ENCODE peak calls at places on chromosome 1, in four cellular contexts. X is cardiac muscle cell, L is neural progenitor cell, G is psoas muscle. A is an unnamed sample. For H3K36me3, the result is how much of the 10 kb centered on the place peaks cover.

GRCh38 chr1:232923739-232924386 is 26.5 kb upstream of the NTPCR start:
- DNase-seq in X (no peak), L (no peak), G (no peak), A (no peak)

GRCh38 chr1:60245371-60245770 is 171.8 kb upstream of the C1orf87 start:
- DNase-seq in X (no peak), L (no peak), G (no peak), A (no peak)

GRCh38 chr1:206693592-206693991 is 8.9 kb downstream of the MAPKAPK2 start:
- DNase-seq in X (no peak), L (no peak), G (peak), A (no peak)

GRCh38 chr1:6126521-6127067 is 53.5 kb downstream of the CHD5 start:
- DNase-seq in X (no peak), L (no peak), G (no peak), A (no peak)

GRCh38 chr1:31691446-31691845 is 12.4 kb downstream of the COL16A1 start:
- DNase-seq in X (no peak), L (no peak), G (no peak), A (no peak)

GRCh38 chr1:204307334-204307883 is 52.3 kb downstream of the PLEKHA6 start:
- DNase-seq in X (peak), L (peak), G (no peak), A (no peak)

GRCh38 chr1:16418823-16419425 is 18.3 kb downstream of the SPATA21 start:
- DNase-seq in X (no peak), L (no peak), G (no peak), A (no peak)

GRCh38 chr1:16447641-16448040 is 7.1 kb downstream of the NECAP2 start:
- DNase-seq in X (no peak), L (no peak), G (no peak), A (no peak)

GRCh38 chr1:113141650-113142473 is 68.9 kb downstream of the LRIG2 start:
- DNase-seq in X (no peak), L (no peak), G (no peak), A (no peak)

GRCh38 chr1:154873321-154873950 is 3.4 kb upstream of the KCNN3 start:
- DNase-seq in X (no peak), L (no peak), G (no peak), A (no peak)

GRCh38 chr1:218347316-218347712 is 2.2 kb downstream of the TGFB2 start:
- DNase-seq in X (peak), L (peak), G (no peak), A (no peak)

GRCh38 chr1:6471969-6472368 is 6.0 kb upstream of the TNFRSF25 start:
- DNase-seq in X (no peak), L (no peak), G (no peak), A (no peak)

GRCh38 chr1:52056937-52057231 is 789 bp downstream of the BTF3L4 start:
- DNase-seq in X (no peak), L (no peak), G (no peak), A (no peak)

GRCh38 chr1:19799877-19800804 is at the start of gene TMCO4:
- DNase-seq in X (peak), L (peak), G (peak), A (peak)

GRCh38 chr1:43286533-43286932 is 1.2 kb upstream of the C1orf210 start:
- DNase-seq in X (no peak), L (no peak), G (no peak), A (no peak)

GRCh38 chr1:43285269-43285986 is at the start of gene C1orf210:
- DNase-seq in X (no peak), L (peak), G (no peak), A (no peak)

GRCh38 chr1:43284065-43284464 is 1.3 kb downstream of the C1orf210 start:
- DNase-seq in X (no peak), L (no peak), G (no peak), A (no peak)

GRCh38 chr1:43286115-43286514 is 734 bp upstream of the C1orf210 start:
- DNase-seq in X (no peak), L (no peak), G (no peak), A (no peak)

GRCh38 chr1:43284711-43285110 is 670 bp downstream of the C1orf210 start:
- DNase-seq in X (no peak), L (no peak), G (no peak), A (no peak)
- H3K4me3 ChIP-seq in X (no peak), L (no peak), G (no peak), A (no peak)

DNA sequence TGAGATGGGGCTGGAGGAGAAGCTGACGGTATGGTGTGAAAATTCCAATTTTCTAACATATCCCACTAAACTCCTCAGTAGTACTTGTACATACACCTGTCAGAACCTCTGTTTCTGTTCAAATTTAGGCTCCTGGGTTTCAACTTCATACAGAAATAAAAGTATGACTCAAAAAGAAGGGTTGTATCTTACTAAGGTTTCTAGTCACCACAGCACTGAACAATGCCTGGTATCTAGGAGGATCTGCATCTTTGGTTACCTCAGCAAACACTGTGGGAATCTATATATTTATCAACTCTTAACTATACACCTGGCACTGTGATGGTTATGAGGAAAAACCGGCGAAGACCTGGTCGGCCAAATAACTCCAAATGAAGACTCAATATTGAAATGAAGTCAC is 13.8 kb downstream of the RBM34 start:
- DNase-seq in X (no peak), L (no peak), G (no peak), A (no peak)
- H3K36me3 ChIP-seq in X (under half), L (under half), G (under half), A (half or more)

GRCh38 chr1:9716404-9717192 is 65.1 kb downstream of the PIK3CD start:
- DNase-seq in X (no peak), L (no peak), G (no peak), A (no peak)
- H3K4me3 ChIP-seq in X (no peak), L (no peak), G (peak), A (no peak)

DNA sequence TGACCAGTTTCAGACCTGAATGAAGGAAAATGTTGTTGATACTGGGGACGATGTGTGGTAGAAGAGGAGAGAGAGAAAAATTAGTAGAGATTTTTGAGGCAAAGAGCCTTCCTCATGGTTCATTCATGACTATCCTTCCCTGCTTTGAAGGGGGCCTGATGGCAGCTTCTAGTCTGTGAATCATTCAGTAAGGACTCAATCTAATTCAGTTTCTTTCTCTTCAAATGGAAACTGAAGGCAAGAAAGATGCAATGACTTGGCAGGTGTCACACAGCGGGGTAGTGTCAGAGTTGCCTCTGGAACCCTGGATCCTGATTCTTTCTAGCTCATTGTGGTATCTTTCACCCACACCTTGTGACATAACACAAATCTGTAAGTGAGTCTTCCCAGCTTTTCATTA is 14.9 kb upstream of the CD5L start:
- DNase-seq in X (no peak), L (no peak), G (no peak), A (no peak)
- H3K36me3 ChIP-seq in X (under half), L (under half), G (under half), A (under half)

GRCh38 chr1:245877976-245878375 is 629.1 kb downstream of the SMYD3 start:
- DNase-seq in X (no peak), L (no peak), G (no peak), A (peak)

GRCh38 chr1:245876586-245876985 is 630.5 kb downstream of the SMYD3 start:
- DNase-seq in X (no peak), L (no peak), G (no peak), A (peak)

GRCh38 chr1:245874942-245875580 is 632.0 kb downstream of the SMYD3 start:
- DNase-seq in X (peak), L (no peak), G (peak), A (peak)

GRCh38 chr1:245873883-245874671 is 633.0 kb downstream of the SMYD3 start:
- DNase-seq in X (no peak), L (no peak), G (no peak), A (no peak)

DNA sequence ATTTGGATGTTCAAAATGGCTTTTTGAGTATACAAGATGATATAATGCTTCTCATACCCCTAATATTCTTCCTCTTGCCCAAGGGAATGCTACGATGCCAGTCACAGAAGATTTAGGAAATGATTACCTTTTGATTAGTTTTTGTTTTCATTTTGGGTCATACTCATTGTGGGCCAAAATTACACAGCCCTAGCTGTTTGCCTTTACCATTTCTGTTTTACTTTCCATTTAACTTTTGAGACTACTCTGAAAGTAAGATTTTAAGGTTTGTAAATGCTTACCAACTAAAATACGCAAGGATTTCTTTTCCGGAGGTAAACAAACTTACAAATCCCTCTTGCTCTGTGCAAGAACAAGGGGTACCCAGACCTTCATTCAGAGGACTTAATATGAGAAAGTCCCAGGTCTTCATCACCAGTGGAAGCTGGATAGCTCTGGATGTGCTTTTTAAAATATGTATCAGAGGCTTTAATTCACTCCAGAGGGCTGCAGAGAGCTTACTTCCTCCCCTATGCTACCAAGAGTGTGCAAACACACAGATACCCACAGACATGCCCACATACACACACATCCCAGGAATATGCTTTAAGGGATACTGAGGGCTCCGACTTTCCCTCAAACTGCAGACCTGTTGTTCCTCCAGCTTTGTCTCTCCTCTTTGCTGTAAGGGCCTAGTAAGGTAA is 631.4 kb downstream of the SMYD3 start:
- DNase-seq in X (no peak), L (no peak), G (no peak), A (no peak)
- H3K4me3 ChIP-seq in X (no peak), L (no peak), G (no peak), A (no peak)